ENCODE peak calls at places on chromosome 13, in ten cellular contexts. F is endodermal cell; P is cardiac muscle cell; R is heart right ventricle; J is effector memory CD4-positive, alpha-beta T cell; W is PC-9; K is tibial artery; D is breast epithelium; T is transverse colon; B is lung. N is an unnamed sample.

GRCh38 chr13:59750860-59751259 is 412.9 kb downstream of the DIAPH3 start:
- DNase-seq in F (peak), P (peak), R (no peak), J (no peak), W (no peak), K (no peak), D (no peak), T (no peak), B (no peak), N (no peak)

GRCh38 chr13:29754486-29754806 is 96.0 kb downstream of the UBL3 start:
- DNase-seq in F (peak), P (no peak), R (no peak), J (no peak), W (peak), K (no peak), D (no peak), T (no peak), B (no peak), N (peak)

GRCh38 chr13:52850396-52851152 is 2.1 kb upstream of the PCDH8 start:
- DNase-seq in F (peak), P (peak), R (peak), J (no peak), W (no peak), K (peak), D (peak), T (peak), B (peak), N (peak)

GRCh38 chr13:45219938-45220375 is 19.1 kb upstream of the KCTD4 start:
- DNase-seq in F (no peak), P (no peak), R (no peak), J (no peak), W (peak), K (no peak), D (no peak), T (no peak), B (no peak), N (no peak)

GRCh38 chr13:32117696-32118095 is 86.1 kb downstream of the FRY start:
- DNase-seq in F (no peak), P (no peak), R (peak), J (no peak), W (no peak), K (peak), D (no peak), T (no peak), B (no peak), N (no peak)

GRCh38 chr13:61414686-61415664 is 674 bp downstream of the PCDH20 start:
- DNase-seq in F (peak), P (peak), R (no peak), J (no peak), W (peak), K (no peak), D (no peak), T (peak), B (peak), N (no peak)

GRCh38 chr13:51638497-51638871 is 54.2 kb downstream of the WDFY2 start:
- DNase-seq in F (no peak), P (no peak), R (no peak), J (no peak), W (no peak), K (no peak), D (no peak), T (no peak), B (no peak), N (peak)

GRCh38 chr13:107006646-107007045 is 438.7 kb upstream of the ARGLU1 start:
- DNase-seq in F (no peak), P (no peak), R (no peak), J (no peak), W (no peak), K (no peak), D (no peak), T (no peak), B (no peak), N (no peak)

GRCh38 chr13:49441846-49442245 is 2.0 kb downstream of the CAB39L start:
- DNase-seq in F (no peak), P (no peak), R (no peak), J (no peak), W (no peak), K (no peak), D (no peak), T (no peak), B (no peak), N (no peak)

GRCh38 chr13:106496072-106496997 is 39.1 kb downstream of the EFNB2 start:
- DNase-seq in F (no peak), P (peak), R (peak), J (no peak), W (no peak), K (no peak), D (no peak), T (no peak), B (no peak), N (no peak)

GRCh38 chr13:110944121-110944967 is 29.5 kb upstream of the ANKRD10 start:
- DNase-seq in F (peak), P (peak), R (peak), J (no peak), W (peak), K (no peak), D (no peak), T (peak), B (no peak), N (peak)

GRCh38 chr13:111115841-111116500 is 861 bp downstream of the ARHGEF7 start:
- DNase-seq in F (peak), P (peak), R (peak), J (no peak), W (no peak), K (peak), D (no peak), T (peak), B (no peak), N (peak)

GRCh38 chr13:112741835-112742570 is 52.2 kb downstream of the ATP11A start:
- DNase-seq in F (no peak), P (no peak), R (no peak), J (no peak), W (no peak), K (no peak), D (no peak), T (no peak), B (no peak), N (no peak)

GRCh38 chr13:25137624-25137892 is 34.5 kb downstream of the AMER2 start:
- DNase-seq in F (no peak), P (no peak), R (no peak), J (no peak), W (no peak), K (no peak), D (no peak), T (no peak), B (no peak), N (no peak)

GRCh38 chr13:95164830-95165229 is 136.4 kb downstream of the ABCC4 start:
- DNase-seq in F (no peak), P (no peak), R (no peak), J (no peak), W (no peak), K (no peak), D (no peak), T (peak), B (no peak), N (no peak)

GRCh38 chr13:19634129-19634740 is 776 bp downstream of the MPHOSPH8 start:
- DNase-seq in F (peak), P (peak), R (no peak), J (no peak), W (peak), K (no peak), D (peak), T (peak), B (no peak), N (no peak)

GRCh38 chr13:49370390-49370789 is 73.5 kb downstream of the CAB39L start:
- DNase-seq in F (no peak), P (no peak), R (no peak), J (no peak), W (no peak), K (no peak), D (no peak), T (no peak), B (no peak), N (no peak)

GRCh38 chr13:40519637-40520036 is 146.8 kb downstream of the FOXO1 start:
- DNase-seq in F (no peak), P (no peak), R (no peak), J (no peak), W (no peak), K (no peak), D (no peak), T (no peak), B (no peak), N (no peak)

DNA sequence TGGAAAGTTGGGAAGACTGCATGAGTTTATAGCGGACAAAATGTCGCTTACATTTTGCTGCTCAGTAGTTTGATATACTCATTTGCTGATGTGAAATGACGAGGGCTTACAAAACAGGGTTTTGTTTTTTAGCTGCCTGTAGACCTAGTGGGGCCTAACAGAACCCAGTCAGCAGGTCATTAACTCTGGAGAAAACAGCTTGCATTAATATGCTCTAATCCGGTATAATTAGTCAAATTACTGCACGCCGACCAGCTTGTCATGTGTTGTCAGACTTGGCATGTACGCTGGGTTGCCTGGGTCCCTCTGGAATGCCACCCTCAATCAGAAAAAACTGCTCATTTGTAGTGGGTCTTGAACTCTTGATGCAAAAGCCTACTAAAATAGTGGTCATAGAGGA is 37.7 kb upstream of the MAB21L1 start:
- DNase-seq in F (no peak), P (no peak), R (no peak), J (no peak), W (no peak), K (no peak), D (no peak), T (no peak), B (no peak), N (no peak)
- H3K27ac ChIP-seq in F (no peak), P (no peak), R (no peak), J (no peak), W (no peak), K (no peak), D (no peak), T (no peak), B (no peak), N (no peak)

DNA sequence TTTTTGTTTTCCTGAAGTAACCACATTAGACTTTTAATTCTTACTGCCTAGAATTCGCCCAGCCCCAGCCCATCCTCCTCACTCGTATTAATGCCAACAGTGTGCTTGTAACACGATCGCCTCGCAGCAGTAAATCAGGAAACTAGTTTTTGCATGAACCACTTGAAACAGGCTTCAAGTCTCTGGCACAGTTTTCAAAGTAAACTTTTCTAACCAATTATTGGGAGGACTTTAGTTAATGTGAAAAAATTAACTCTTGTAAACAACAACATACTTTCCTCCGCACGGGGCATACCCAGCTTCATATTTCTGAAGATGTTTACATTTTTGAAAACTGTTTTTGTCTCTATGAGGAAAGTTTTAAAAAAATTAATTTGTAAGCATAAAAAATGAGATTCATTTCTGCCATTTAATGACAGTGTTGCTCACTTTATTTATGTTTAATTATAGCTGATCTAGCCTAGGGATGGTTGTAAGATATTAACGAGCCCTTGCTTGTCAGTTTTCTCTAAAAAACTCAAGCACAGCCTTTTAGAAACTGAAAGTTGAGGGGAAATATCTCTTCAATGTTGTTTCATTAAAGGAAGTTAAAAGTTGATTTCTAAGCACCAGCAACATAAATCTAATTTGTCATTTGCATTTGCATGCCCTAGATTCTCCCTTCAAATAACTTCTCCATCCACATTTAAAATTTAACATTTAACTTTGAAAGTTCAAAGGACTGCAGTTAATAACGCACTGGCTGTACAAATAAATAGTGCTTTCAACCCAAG is 39.4 kb downstream of the TNFRSF19 start:
- DNase-seq in F (no peak), P (no peak), R (peak), J (no peak), W (no peak), K (peak), D (no peak), T (no peak), B (peak), N (no peak)
- H3K4me3 ChIP-seq in F (no peak), P (no peak), R (no peak), J (no peak), W (no peak), K (no peak), D (no peak), T (no peak), B (no peak), N (no peak)

DNA sequence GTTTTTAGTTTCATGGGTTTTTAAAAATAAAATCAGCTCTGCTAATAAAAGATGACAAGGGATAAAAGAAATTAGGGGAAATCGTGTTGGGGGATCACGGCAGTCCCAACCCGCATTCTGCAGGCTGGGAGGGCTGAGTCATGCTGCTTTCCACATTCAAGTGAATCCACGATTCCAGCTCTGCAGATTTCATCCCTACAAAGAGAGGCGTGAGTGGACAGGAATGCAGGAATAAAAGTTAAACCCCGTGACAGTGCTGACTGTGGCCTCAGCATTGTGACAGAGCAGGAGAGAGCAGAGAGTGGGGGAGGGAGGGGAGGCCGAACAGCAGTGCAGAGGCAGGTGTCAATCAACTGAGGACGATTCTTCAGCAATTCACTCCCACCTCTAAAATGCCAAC is 66.5 kb upstream of the RAP2A start:
- DNase-seq in F (peak), P (no peak), R (no peak), J (no peak), W (no peak), K (no peak), D (peak), T (no peak), B (no peak), N (peak)
- H3K27ac ChIP-seq in F (peak), P (peak), R (no peak), J (no peak), W (no peak), K (no peak), D (peak), T (peak), B (peak), N (peak)

GRCh38 chr13:97226788-97227627 is 4.9 kb downstream of the MBNL2 start:
- DNase-seq in F (peak), P (no peak), R (no peak), J (peak), W (no peak), K (no peak), D (no peak), T (peak), B (no peak), N (peak)
- H3K4me3 ChIP-seq in F (peak), P (no peak), R (no peak), J (peak), W (peak), K (peak), D (no peak), T (no peak), B (no peak), N (no peak)

GRCh38 chr13:26400545-26400944 is 146.6 kb downstream of the CDK8 start:
- DNase-seq in F (no peak), P (no peak), R (no peak), J (no peak), W (no peak), K (no peak), D (no peak), T (no peak), B (no peak), N (no peak)
- H3K27ac ChIP-seq in F (no peak), P (no peak), R (no peak), J (no peak), W (no peak), K (no peak), D (no peak), T (no peak), B (no peak), N (no peak)

DNA sequence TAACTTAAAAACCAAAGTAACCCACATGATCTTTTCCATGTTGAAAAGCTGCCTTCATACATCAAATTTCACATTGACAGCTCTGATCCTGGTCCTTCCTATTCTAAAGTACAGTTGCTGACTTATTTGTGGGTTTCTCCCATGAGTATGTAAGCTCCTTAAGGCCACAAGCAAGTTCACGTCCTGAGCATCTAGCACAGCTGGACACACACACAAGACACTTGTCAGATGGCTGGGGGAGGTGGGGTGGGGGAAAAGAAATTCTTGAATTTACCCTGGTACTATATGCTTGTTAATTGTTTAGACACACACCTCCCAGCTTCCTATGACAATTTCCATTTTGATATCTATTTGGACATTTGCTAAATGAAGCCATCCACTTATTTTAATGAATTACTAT is 162.8 kb downstream of the ZIC5 start:
- DNase-seq in F (no peak), P (no peak), R (no peak), J (no peak), W (no peak), K (no peak), D (no peak), T (no peak), B (no peak), N (no peak)
- H3K4me3 ChIP-seq in F (no peak), P (no peak), R (no peak), J (no peak), W (no peak), K (no peak), D (no peak), T (no peak), B (no peak), N (no peak)

N was measured in SJSA1.